ENCODE peak calls at places on chromosomes 4 and X, in ten cellular contexts. One of them, this sample, is unnamed.

GRCh38 chr4:5206391-5206790 is 155.1 kb downstream of the STK32B start:
- DNase-seq in anterior cingulate cortex: peak; percentile 81
- DNase-seq in substantia nigra: peak; percentile 44
- DNase-seq in iPS DF 19.7: no peak
- DNase-seq in non-pigmented ciliary epithelial cell: peak; percentile 6
- DNase-seq in activated CD8-positive, alpha-beta memory T cell treated with anti-CD3 and anti-CD28 coated beads, Interleukin-2, amount 50 U/mL, for 48 hours: no peak
- DNase-seq in KBM-7: peak; percentile 5
- DNase-seq in AG09309: peak; percentile 71
- DNase-seq in stimulated activated naive B cell treated with anti-CD40 and anti-IgM and Interleukin-4, amounts not matched to agents 10 μg/mL and 1 μg/mL and 100 μg/mL, for 72 hours: no peak
- DNase-seq in NCI-H1436: peak; percentile 80
- DNase-seq in this sample: peak; percentile 89

GRCh38 chrX:122220644-122221373 is 963.3 kb upstream of the GRIA3 start:
- DNase-seq in activated CD8-positive, alpha-beta memory T cell treated with anti-CD3 and anti-CD28 coated beads, Interleukin-2, amount 50 U/mL, for 48 hours: no peak
- DNase-seq in non-pigmented ciliary epithelial cell: no peak
- DNase-seq in substantia nigra: no peak
- DNase-seq in KBM-7: no peak
- DNase-seq in NCI-H1436: no peak
- DNase-seq in anterior cingulate cortex: no peak
- DNase-seq in iPS DF 19.7: peak; percentile 60
- DNase-seq in stimulated activated naive B cell treated with anti-CD40 and anti-IgM and Interleukin-4, amounts not matched to agents 10 μg/mL and 1 μg/mL and 100 μg/mL, for 72 hours: no peak
- DNase-seq in AG09309: no peak
- DNase-seq in this sample: no peak

GRCh38 chrX:67604979-67605703 is 61.3 kb downstream of the AR start:
- DNase-seq in NCI-H1436: no peak
- DNase-seq in KBM-7: no peak
- DNase-seq in iPS DF 19.7: peak; percentile 30
- DNase-seq in non-pigmented ciliary epithelial cell: no peak
- DNase-seq in substantia nigra: no peak
- DNase-seq in activated CD8-positive, alpha-beta memory T cell treated with anti-CD3 and anti-CD28 coated beads, Interleukin-2, amount 50 U/mL, for 48 hours: no peak
- DNase-seq in stimulated activated naive B cell treated with anti-CD40 and anti-IgM and Interleukin-4, amounts not matched to agents 10 μg/mL and 1 μg/mL and 100 μg/mL, for 72 hours: no peak
- DNase-seq in AG09309: peak; percentile 71
- DNase-seq in anterior cingulate cortex: no peak
- DNase-seq in this sample: peak; percentile 54

GRCh38 chr4:39539026-39539690 is 11.9 kb upstream of the UGDH start:
- DNase-seq in anterior cingulate cortex: no peak
- DNase-seq in iPS DF 19.7: no peak
- DNase-seq in substantia nigra: no peak
- DNase-seq in AG09309: no peak
- DNase-seq in NCI-H1436: peak; percentile 5
- DNase-seq in non-pigmented ciliary epithelial cell: no peak
- DNase-seq in activated CD8-positive, alpha-beta memory T cell treated with anti-CD3 and anti-CD28 coated beads, Interleukin-2, amount 50 U/mL, for 48 hours: no peak
- DNase-seq in stimulated activated naive B cell treated with anti-CD40 and anti-IgM and Interleukin-4, amounts not matched to agents 10 μg/mL and 1 μg/mL and 100 μg/mL, for 72 hours: no peak
- DNase-seq in KBM-7: no peak
- DNase-seq in this sample: no peak

GRCh38 chr4:30753316-30753715 is 33.1 kb downstream of the PCDH7 start:
- DNase-seq in substantia nigra: no peak
- DNase-seq in iPS DF 19.7: no peak
- DNase-seq in KBM-7: no peak
- DNase-seq in non-pigmented ciliary epithelial cell: no peak
- DNase-seq in activated CD8-positive, alpha-beta memory T cell treated with anti-CD3 and anti-CD28 coated beads, Interleukin-2, amount 50 U/mL, for 48 hours: no peak
- DNase-seq in NCI-H1436: no peak
- DNase-seq in anterior cingulate cortex: no peak
- DNase-seq in stimulated activated naive B cell treated with anti-CD40 and anti-IgM and Interleukin-4, amounts not matched to agents 10 μg/mL and 1 μg/mL and 100 μg/mL, for 72 hours: no peak
- DNase-seq in AG09309: no peak
- DNase-seq in this sample: no peak

GRCh38 chrX:9494806-9495205 is 29.9 kb downstream of the TBL1X start:
- DNase-seq in activated CD8-positive, alpha-beta memory T cell treated with anti-CD3 and anti-CD28 coated beads, Interleukin-2, amount 50 U/mL, for 48 hours: no peak
- DNase-seq in substantia nigra: no peak
- DNase-seq in iPS DF 19.7: no peak
- DNase-seq in AG09309: peak; percentile 52
- DNase-seq in KBM-7: peak; percentile 20
- DNase-seq in NCI-H1436: no peak
- DNase-seq in stimulated activated naive B cell treated with anti-CD40 and anti-IgM and Interleukin-4, amounts not matched to agents 10 μg/mL and 1 μg/mL and 100 μg/mL, for 72 hours: no peak
- DNase-seq in non-pigmented ciliary epithelial cell: no peak
- DNase-seq in anterior cingulate cortex: no peak
- DNase-seq in this sample: no peak

GRCh38 chr4:106522839-106523238 is 154.3 kb upstream of the GIMD1 start:
- DNase-seq in stimulated activated naive B cell treated with anti-CD40 and anti-IgM and Interleukin-4, amounts not matched to agents 10 μg/mL and 1 μg/mL and 100 μg/mL, for 72 hours: no peak
- DNase-seq in non-pigmented ciliary epithelial cell: no peak
- DNase-seq in anterior cingulate cortex: no peak
- DNase-seq in iPS DF 19.7: no peak
- DNase-seq in KBM-7: no peak
- DNase-seq in substantia nigra: no peak
- DNase-seq in AG09309: no peak
- DNase-seq in activated CD8-positive, alpha-beta memory T cell treated with anti-CD3 and anti-CD28 coated beads, Interleukin-2, amount 50 U/mL, for 48 hours: no peak
- DNase-seq in NCI-H1436: no peak
- DNase-seq in this sample: peak; percentile 20

GRCh38 chr4:175453456-175453855 is 358.6 kb downstream of the GPM6A start:
- DNase-seq in NCI-H1436: no peak
- DNase-seq in non-pigmented ciliary epithelial cell: no peak
- DNase-seq in substantia nigra: no peak
- DNase-seq in stimulated activated naive B cell treated with anti-CD40 and anti-IgM and Interleukin-4, amounts not matched to agents 10 μg/mL and 1 μg/mL and 100 μg/mL, for 72 hours: no peak
- DNase-seq in anterior cingulate cortex: no peak
- DNase-seq in iPS DF 19.7: no peak
- DNase-seq in activated CD8-positive, alpha-beta memory T cell treated with anti-CD3 and anti-CD28 coated beads, Interleukin-2, amount 50 U/mL, for 48 hours: no peak
- DNase-seq in KBM-7: no peak
- DNase-seq in AG09309: no peak
- DNase-seq in this sample: no peak

GRCh38 chr4:112819729-112820128 is 182.8 kb downstream of the LARP7 start:
- DNase-seq in stimulated activated naive B cell treated with anti-CD40 and anti-IgM and Interleukin-4, amounts not matched to agents 10 μg/mL and 1 μg/mL and 100 μg/mL, for 72 hours: no peak
- DNase-seq in KBM-7: no peak
- DNase-seq in anterior cingulate cortex: no peak
- DNase-seq in iPS DF 19.7: no peak
- DNase-seq in NCI-H1436: no peak
- DNase-seq in AG09309: no peak
- DNase-seq in substantia nigra: no peak
- DNase-seq in non-pigmented ciliary epithelial cell: no peak
- DNase-seq in activated CD8-positive, alpha-beta memory T cell treated with anti-CD3 and anti-CD28 coated beads, Interleukin-2, amount 50 U/mL, for 48 hours: no peak
- DNase-seq in this sample: no peak

GRCh38 chrX:23764183-23764582 is 18.8 kb upstream of the SAT1 start:
- DNase-seq in non-pigmented ciliary epithelial cell: no peak
- DNase-seq in stimulated activated naive B cell treated with anti-CD40 and anti-IgM and Interleukin-4, amounts not matched to agents 10 μg/mL and 1 μg/mL and 100 μg/mL, for 72 hours: no peak
- DNase-seq in NCI-H1436: no peak
- DNase-seq in substantia nigra: no peak
- DNase-seq in AG09309: no peak
- DNase-seq in iPS DF 19.7: no peak
- DNase-seq in anterior cingulate cortex: no peak
- DNase-seq in KBM-7: no peak
- DNase-seq in activated CD8-positive, alpha-beta memory T cell treated with anti-CD3 and anti-CD28 coated beads, Interleukin-2, amount 50 U/mL, for 48 hours: no peak
- DNase-seq in this sample: no peak

GRCh38 chrX:18543738-18544137 is 118.3 kb downstream of the CDKL5 start:
- DNase-seq in KBM-7: peak; percentile 60
- DNase-seq in non-pigmented ciliary epithelial cell: no peak
- DNase-seq in AG09309: no peak
- DNase-seq in activated CD8-positive, alpha-beta memory T cell treated with anti-CD3 and anti-CD28 coated beads, Interleukin-2, amount 50 U/mL, for 48 hours: no peak
- DNase-seq in NCI-H1436: no peak
- DNase-seq in iPS DF 19.7: no peak
- DNase-seq in substantia nigra: no peak
- DNase-seq in stimulated activated naive B cell treated with anti-CD40 and anti-IgM and Interleukin-4, amounts not matched to agents 10 μg/mL and 1 μg/mL and 100 μg/mL, for 72 hours: no peak
- DNase-seq in anterior cingulate cortex: no peak
- DNase-seq in this sample: no peak

GRCh38 chr4:84814100-84814750 is 152.3 kb downstream of the WDFY3 start:
- DNase-seq in anterior cingulate cortex: no peak
- DNase-seq in AG09309: peak; percentile 59
- DNase-seq in stimulated activated naive B cell treated with anti-CD40 and anti-IgM and Interleukin-4, amounts not matched to agents 10 μg/mL and 1 μg/mL and 100 μg/mL, for 72 hours: no peak
- DNase-seq in iPS DF 19.7: no peak
- DNase-seq in NCI-H1436: no peak
- DNase-seq in KBM-7: no peak
- DNase-seq in substantia nigra: no peak
- DNase-seq in activated CD8-positive, alpha-beta memory T cell treated with anti-CD3 and anti-CD28 coated beads, Interleukin-2, amount 50 U/mL, for 48 hours: no peak
- DNase-seq in non-pigmented ciliary epithelial cell: peak; percentile 89
- DNase-seq in this sample: peak; percentile 63

GRCh38 chrX:3268804-3269203 is 77.6 kb downstream of the MXRA5 start:
- DNase-seq in activated CD8-positive, alpha-beta memory T cell treated with anti-CD3 and anti-CD28 coated beads, Interleukin-2, amount 50 U/mL, for 48 hours: no peak
- DNase-seq in non-pigmented ciliary epithelial cell: no peak
- DNase-seq in stimulated activated naive B cell treated with anti-CD40 and anti-IgM and Interleukin-4, amounts not matched to agents 10 μg/mL and 1 μg/mL and 100 μg/mL, for 72 hours: no peak
- DNase-seq in substantia nigra: no peak
- DNase-seq in KBM-7: no peak
- DNase-seq in NCI-H1436: no peak
- DNase-seq in iPS DF 19.7: no peak
- DNase-seq in AG09309: no peak
- DNase-seq in anterior cingulate cortex: no peak
- DNase-seq in this sample: peak; percentile 9

GRCh38 chr4:128915544-128915943 is 106.0 kb downstream of the JADE1 start:
- DNase-seq in anterior cingulate cortex: no peak
- DNase-seq in activated CD8-positive, alpha-beta memory T cell treated with anti-CD3 and anti-CD28 coated beads, Interleukin-2, amount 50 U/mL, for 48 hours: no peak
- DNase-seq in KBM-7: no peak
- DNase-seq in iPS DF 19.7: no peak
- DNase-seq in non-pigmented ciliary epithelial cell: no peak
- DNase-seq in NCI-H1436: no peak
- DNase-seq in substantia nigra: no peak
- DNase-seq in AG09309: no peak
- DNase-seq in stimulated activated naive B cell treated with anti-CD40 and anti-IgM and Interleukin-4, amounts not matched to agents 10 μg/mL and 1 μg/mL and 100 μg/mL, for 72 hours: no peak
- DNase-seq in this sample: no peak

GRCh38 chr4:142324572-142324971 is 521.5 kb downstream of the INPP4B start:
- DNase-seq in anterior cingulate cortex: no peak
- DNase-seq in iPS DF 19.7: no peak
- DNase-seq in AG09309: no peak
- DNase-seq in activated CD8-positive, alpha-beta memory T cell treated with anti-CD3 and anti-CD28 coated beads, Interleukin-2, amount 50 U/mL, for 48 hours: no peak
- DNase-seq in stimulated activated naive B cell treated with anti-CD40 and anti-IgM and Interleukin-4, amounts not matched to agents 10 μg/mL and 1 μg/mL and 100 μg/mL, for 72 hours: no peak
- DNase-seq in non-pigmented ciliary epithelial cell: no peak
- DNase-seq in KBM-7: no peak
- DNase-seq in NCI-H1436: no peak
- DNase-seq in substantia nigra: no peak
- DNase-seq in this sample: no peak

GRCh38 chrX:826026-826425 is 195.4 kb downstream of the SHOX start:
- DNase-seq in activated CD8-positive, alpha-beta memory T cell treated with anti-CD3 and anti-CD28 coated beads, Interleukin-2, amount 50 U/mL, for 48 hours: no peak
- DNase-seq in NCI-H1436: no peak
- DNase-seq in substantia nigra: no peak
- DNase-seq in AG09309: peak; percentile 21
- DNase-seq in anterior cingulate cortex: no peak
- DNase-seq in stimulated activated naive B cell treated with anti-CD40 and anti-IgM and Interleukin-4, amounts not matched to agents 10 μg/mL and 1 μg/mL and 100 μg/mL, for 72 hours: no peak
- DNase-seq in KBM-7: no peak
- DNase-seq in iPS DF 19.7: no peak
- DNase-seq in non-pigmented ciliary epithelial cell: no peak
- DNase-seq in this sample: no peak

GRCh38 chrX:154368630-154369452 is 5.6 kb downstream of the FLNA start:
- DNase-seq in stimulated activated naive B cell treated with anti-CD40 and anti-IgM and Interleukin-4, amounts not matched to agents 10 μg/mL and 1 μg/mL and 100 μg/mL, for 72 hours: peak; percentile 85
- DNase-seq in activated CD8-positive, alpha-beta memory T cell treated with anti-CD3 and anti-CD28 coated beads, Interleukin-2, amount 50 U/mL, for 48 hours: peak; percentile 91
- DNase-seq in NCI-H1436: no peak
- DNase-seq in AG09309: peak; percentile 81
- DNase-seq in non-pigmented ciliary epithelial cell: peak; percentile 65
- DNase-seq in anterior cingulate cortex: no peak
- DNase-seq in KBM-7: peak; percentile 83
- DNase-seq in substantia nigra: no peak
- DNase-seq in iPS DF 19.7: no peak
- DNase-seq in this sample: peak; percentile 80

GRCh38 chrX:1914606-1915365 is 299.9 kb downstream of the ASMT start:
- DNase-seq in NCI-H1436: no peak
- DNase-seq in activated CD8-positive, alpha-beta memory T cell treated with anti-CD3 and anti-CD28 coated beads, Interleukin-2, amount 50 U/mL, for 48 hours: no peak
- DNase-seq in substantia nigra: no peak
- DNase-seq in AG09309: no peak
- DNase-seq in KBM-7: peak; percentile 40
- DNase-seq in stimulated activated naive B cell treated with anti-CD40 and anti-IgM and Interleukin-4, amounts not matched to agents 10 μg/mL and 1 μg/mL and 100 μg/mL, for 72 hours: no peak
- DNase-seq in non-pigmented ciliary epithelial cell: no peak
- DNase-seq in anterior cingulate cortex: no peak
- DNase-seq in iPS DF 19.7: no peak
- DNase-seq in this sample: no peak

GRCh38 chrX:77298790-77299189 is 148.4 kb upstream of the FGF16 start:
- DNase-seq in activated CD8-positive, alpha-beta memory T cell treated with anti-CD3 and anti-CD28 coated beads, Interleukin-2, amount 50 U/mL, for 48 hours: no peak
- DNase-seq in substantia nigra: no peak
- DNase-seq in NCI-H1436: no peak
- DNase-seq in stimulated activated naive B cell treated with anti-CD40 and anti-IgM and Interleukin-4, amounts not matched to agents 10 μg/mL and 1 μg/mL and 100 μg/mL, for 72 hours: no peak
- DNase-seq in KBM-7: no peak
- DNase-seq in non-pigmented ciliary epithelial cell: no peak
- DNase-seq in iPS DF 19.7: no peak
- DNase-seq in anterior cingulate cortex: no peak
- DNase-seq in AG09309: no peak
- DNase-seq in this sample: no peak

GRCh38 chr4:94451051-94451404 is 714 bp upstream of the PDLIM5 start:
- DNase-seq in stimulated activated naive B cell treated with anti-CD40 and anti-IgM and Interleukin-4, amounts not matched to agents 10 μg/mL and 1 μg/mL and 100 μg/mL, for 72 hours: no peak
- DNase-seq in substantia nigra: no peak
- DNase-seq in activated CD8-positive, alpha-beta memory T cell treated with anti-CD3 and anti-CD28 coated beads, Interleukin-2, amount 50 U/mL, for 48 hours: no peak
- DNase-seq in KBM-7: no peak
- DNase-seq in AG09309: no peak
- DNase-seq in anterior cingulate cortex: no peak
- DNase-seq in iPS DF 19.7: no peak
- DNase-seq in NCI-H1436: no peak
- DNase-seq in non-pigmented ciliary epithelial cell: no peak
- DNase-seq in this sample: no peak

GRCh38 chrX:39204349-39204748 is 403.1 kb downstream of the MID1IP1 start:
- DNase-seq in activated CD8-positive, alpha-beta memory T cell treated with anti-CD3 and anti-CD28 coated beads, Interleukin-2, amount 50 U/mL, for 48 hours: no peak
- DNase-seq in NCI-H1436: no peak
- DNase-seq in anterior cingulate cortex: no peak
- DNase-seq in AG09309: no peak
- DNase-seq in non-pigmented ciliary epithelial cell: no peak
- DNase-seq in iPS DF 19.7: no peak
- DNase-seq in substantia nigra: no peak
- DNase-seq in stimulated activated naive B cell treated with anti-CD40 and anti-IgM and Interleukin-4, amounts not matched to agents 10 μg/mL and 1 μg/mL and 100 μg/mL, for 72 hours: no peak
- DNase-seq in KBM-7: no peak
- DNase-seq in this sample: no peak

GRCh38 chr4:5863461-5864113 is 29.3 kb downstream of the CRMP1 start:
- DNase-seq in iPS DF 19.7: no peak
- DNase-seq in substantia nigra: no peak
- DNase-seq in non-pigmented ciliary epithelial cell: peak; percentile 93
- DNase-seq in KBM-7: peak; percentile 33
- DNase-seq in anterior cingulate cortex: no peak
- DNase-seq in AG09309: peak; percentile 71
- DNase-seq in stimulated activated naive B cell treated with anti-CD40 and anti-IgM and Interleukin-4, amounts not matched to agents 10 μg/mL and 1 μg/mL and 100 μg/mL, for 72 hours: no peak
- DNase-seq in NCI-H1436: peak; percentile 16
- DNase-seq in activated CD8-positive, alpha-beta memory T cell treated with anti-CD3 and anti-CD28 coated beads, Interleukin-2, amount 50 U/mL, for 48 hours: peak; percentile 72
- DNase-seq in this sample: peak; percentile 56

GRCh38 chr4:4810365-4810764 is 49.1 kb upstream of the MSX1 start:
- DNase-seq in stimulated activated naive B cell treated with anti-CD40 and anti-IgM and Interleukin-4, amounts not matched to agents 10 μg/mL and 1 μg/mL and 100 μg/mL, for 72 hours: no peak
- DNase-seq in activated CD8-positive, alpha-beta memory T cell treated with anti-CD3 and anti-CD28 coated beads, Interleukin-2, amount 50 U/mL, for 48 hours: no peak
- DNase-seq in substantia nigra: no peak
- DNase-seq in non-pigmented ciliary epithelial cell: no peak
- DNase-seq in KBM-7: no peak
- DNase-seq in NCI-H1436: no peak
- DNase-seq in iPS DF 19.7: no peak
- DNase-seq in AG09309: no peak
- DNase-seq in anterior cingulate cortex: peak; percentile 57
- DNase-seq in this sample: no peak

GRCh38 chr4:617644-618330 is 7.6 kb upstream of the PDE6B start:
- DNase-seq in iPS DF 19.7: no peak
- DNase-seq in substantia nigra: no peak
- DNase-seq in activated CD8-positive, alpha-beta memory T cell treated with anti-CD3 and anti-CD28 coated beads, Interleukin-2, amount 50 U/mL, for 48 hours: peak; percentile 37
- DNase-seq in stimulated activated naive B cell treated with anti-CD40 and anti-IgM and Interleukin-4, amounts not matched to agents 10 μg/mL and 1 μg/mL and 100 μg/mL, for 72 hours: no peak
- DNase-seq in KBM-7: no peak
- DNase-seq in non-pigmented ciliary epithelial cell: no peak
- DNase-seq in NCI-H1436: no peak
- DNase-seq in AG09309: no peak
- DNase-seq in anterior cingulate cortex: no peak
- DNase-seq in this sample: no peak

GRCh38 chr4:121272526-121272925 is 108.3 kb downstream of the QRFPR start:
- DNase-seq in activated CD8-positive, alpha-beta memory T cell treated with anti-CD3 and anti-CD28 coated beads, Interleukin-2, amount 50 U/mL, for 48 hours: no peak
- DNase-seq in NCI-H1436: no peak
- DNase-seq in AG09309: no peak
- DNase-seq in KBM-7: no peak
- DNase-seq in substantia nigra: no peak
- DNase-seq in iPS DF 19.7: no peak
- DNase-seq in stimulated activated naive B cell treated with anti-CD40 and anti-IgM and Interleukin-4, amounts not matched to agents 10 μg/mL and 1 μg/mL and 100 μg/mL, for 72 hours: no peak
- DNase-seq in non-pigmented ciliary epithelial cell: peak; percentile 81
- DNase-seq in anterior cingulate cortex: no peak
- DNase-seq in this sample: no peak

GRCh38 chr4:3223986-3224748 is 24.8 kb upstream of the MSANTD1 start:
- DNase-seq in non-pigmented ciliary epithelial cell: no peak
- DNase-seq in anterior cingulate cortex: no peak
- DNase-seq in iPS DF 19.7: no peak
- DNase-seq in NCI-H1436: no peak
- DNase-seq in KBM-7: no peak
- DNase-seq in AG09309: no peak
- DNase-seq in substantia nigra: no peak
- DNase-seq in activated CD8-positive, alpha-beta memory T cell treated with anti-CD3 and anti-CD28 coated beads, Interleukin-2, amount 50 U/mL, for 48 hours: no peak
- DNase-seq in stimulated activated naive B cell treated with anti-CD40 and anti-IgM and Interleukin-4, amounts not matched to agents 10 μg/mL and 1 μg/mL and 100 μg/mL, for 72 hours: no peak
- DNase-seq in this sample: no peak

GRCh38 chr4:128924951-128925350 is 115.5 kb downstream of the JADE1 start:
- DNase-seq in non-pigmented ciliary epithelial cell: peak; percentile 17
- DNase-seq in iPS DF 19.7: no peak
- DNase-seq in anterior cingulate cortex: no peak
- DNase-seq in activated CD8-positive, alpha-beta memory T cell treated with anti-CD3 and anti-CD28 coated beads, Interleukin-2, amount 50 U/mL, for 48 hours: no peak
- DNase-seq in substantia nigra: no peak
- DNase-seq in stimulated activated naive B cell treated with anti-CD40 and anti-IgM and Interleukin-4, amounts not matched to agents 10 μg/mL and 1 μg/mL and 100 μg/mL, for 72 hours: no peak
- DNase-seq in AG09309: peak; percentile 4
- DNase-seq in KBM-7: no peak
- DNase-seq in NCI-H1436: no peak
- DNase-seq in this sample: no peak

This sample was measured in GM03348.